ENCODE peak calls at places on chromosomes 11 and 22, in seven cellular contexts. One of them, this sample, is unnamed.

GRCh38 chr11:62558669-62559068 is 12.1 kb upstream of the AHNAK start:
- DNase-seq in tibial artery: no peak
- DNase-seq in bronchial epithelial cell: no peak
- DNase-seq in astrocyte of the cerebellum: no peak
- DNase-seq in cardiac fibroblast: no peak
- DNase-seq in lower lobe of right lung: no peak
- DNase-seq in A549: no peak
- DNase-seq in this sample: no peak

GRCh38 chr22:49297286-49297870 is 530.3 kb downstream of the BRD1 start:
- DNase-seq in tibial artery: no peak
- DNase-seq in bronchial epithelial cell: no peak
- DNase-seq in astrocyte of the cerebellum: no peak
- DNase-seq in cardiac fibroblast: no peak
- DNase-seq in lower lobe of right lung: no peak
- DNase-seq in A549: no peak
- DNase-seq in this sample: no peak

GRCh38 chr11:106482920-106483761 is 405.7 kb downstream of the AASDHPPT start:
- DNase-seq in tibial artery: no peak
- DNase-seq in bronchial epithelial cell: peak; percentile 75
- DNase-seq in astrocyte of the cerebellum: peak; percentile 73
- DNase-seq in cardiac fibroblast: peak; percentile 72
- DNase-seq in lower lobe of right lung: no peak
- DNase-seq in A549: no peak
- DNase-seq in this sample: no peak

GRCh38 chr11:119664701-119665420 is 64.1 kb downstream of the NECTIN1 start:
- DNase-seq in tibial artery: no peak
- DNase-seq in bronchial epithelial cell: no peak
- DNase-seq in astrocyte of the cerebellum: no peak
- DNase-seq in cardiac fibroblast: no peak
- DNase-seq in lower lobe of right lung: no peak
- DNase-seq in A549: no peak
- DNase-seq in this sample: no peak

GRCh38 chr11:16881074-16881709 is 133.0 kb downstream of the PLEKHA7 start:
- DNase-seq in tibial artery: no peak
- DNase-seq in bronchial epithelial cell: peak; percentile 83
- DNase-seq in astrocyte of the cerebellum: peak; percentile 55
- DNase-seq in cardiac fibroblast: peak; percentile 67
- DNase-seq in lower lobe of right lung: peak; percentile 69
- DNase-seq in A549: no peak
- DNase-seq in this sample: peak; percentile 34

GRCh38 chr11:126339073-126339865 is 16.2 kb upstream of the ST3GAL4 start:
- DNase-seq in tibial artery: no peak
- DNase-seq in bronchial epithelial cell: no peak
- DNase-seq in astrocyte of the cerebellum: no peak
- DNase-seq in cardiac fibroblast: no peak
- DNase-seq in lower lobe of right lung: no peak
- DNase-seq in A549: no peak
- DNase-seq in this sample: no peak

GRCh38 chr22:44256860-44257560 is 55.7 kb downstream of the SHISAL1 start:
- DNase-seq in tibial artery: peak; percentile 24
- DNase-seq in bronchial epithelial cell: no peak
- DNase-seq in astrocyte of the cerebellum: no peak
- DNase-seq in cardiac fibroblast: no peak
- DNase-seq in lower lobe of right lung: no peak
- DNase-seq in A549: no peak
- DNase-seq in this sample: no peak

GRCh38 chr11:27214713-27215112 is 148.3 kb downstream of the CCDC34 start:
- DNase-seq in tibial artery: no peak
- DNase-seq in bronchial epithelial cell: no peak
- DNase-seq in astrocyte of the cerebellum: no peak
- DNase-seq in cardiac fibroblast: no peak
- DNase-seq in lower lobe of right lung: no peak
- DNase-seq in A549: no peak
- DNase-seq in this sample: no peak

GRCh38 chr22:48711669-48712068 is 1116.0 kb downstream of the BRD1 start:
- DNase-seq in tibial artery: peak; percentile 24
- DNase-seq in bronchial epithelial cell: no peak
- DNase-seq in astrocyte of the cerebellum: no peak
- DNase-seq in cardiac fibroblast: no peak
- DNase-seq in lower lobe of right lung: no peak
- DNase-seq in A549: no peak
- DNase-seq in this sample: no peak

GRCh38 chr11:11743216-11743615 is 98.6 kb upstream of the USP47 start:
- DNase-seq in tibial artery: no peak
- DNase-seq in bronchial epithelial cell: no peak
- DNase-seq in astrocyte of the cerebellum: no peak
- DNase-seq in cardiac fibroblast: no peak
- DNase-seq in lower lobe of right lung: no peak
- DNase-seq in A549: no peak
- DNase-seq in this sample: no peak

GRCh38 chr11:34437224-34437879 is 1.4 kb upstream of the CAT start:
- DNase-seq in tibial artery: no peak
- DNase-seq in bronchial epithelial cell: no peak
- DNase-seq in astrocyte of the cerebellum: no peak
- DNase-seq in cardiac fibroblast: no peak
- DNase-seq in lower lobe of right lung: no peak
- DNase-seq in A549: no peak
- DNase-seq in this sample: no peak

GRCh38 chr11:97772696-97773095 is 1248.1 kb upstream of the CNTN5 start:
- DNase-seq in tibial artery: no peak
- DNase-seq in bronchial epithelial cell: no peak
- DNase-seq in astrocyte of the cerebellum: no peak
- DNase-seq in cardiac fibroblast: peak; percentile 34
- DNase-seq in lower lobe of right lung: no peak
- DNase-seq in A549: no peak
- DNase-seq in this sample: no peak

GRCh38 chr11:74279256-74279655 is 32.2 kb downstream of the P4HA3 start:
- DNase-seq in tibial artery: no peak
- DNase-seq in bronchial epithelial cell: no peak
- DNase-seq in astrocyte of the cerebellum: no peak
- DNase-seq in cardiac fibroblast: peak; percentile 37
- DNase-seq in lower lobe of right lung: no peak
- DNase-seq in A549: peak; percentile 70
- DNase-seq in this sample: no peak

GRCh38 chr11:11496879-11497278 is 124.9 kb downstream of the GALNT18 start:
- DNase-seq in tibial artery: no peak
- DNase-seq in bronchial epithelial cell: no peak
- DNase-seq in astrocyte of the cerebellum: no peak
- DNase-seq in cardiac fibroblast: no peak
- DNase-seq in lower lobe of right lung: no peak
- DNase-seq in A549: no peak
- DNase-seq in this sample: no peak

GRCh38 chr22:32622004-32622761 is 147.6 kb downstream of the FBXO7 start:
- DNase-seq in tibial artery: peak; percentile 78
- DNase-seq in bronchial epithelial cell: no peak
- DNase-seq in astrocyte of the cerebellum: peak; percentile 15
- DNase-seq in cardiac fibroblast: peak; percentile 95
- DNase-seq in lower lobe of right lung: no peak
- DNase-seq in A549: no peak
- DNase-seq in this sample: no peak
- H3K4me3 ChIP-seq in tibial artery: no peak overlapping the region
- H3K4me3 ChIP-seq in bronchial epithelial cell: no peak overlapping the region
- H3K4me3 ChIP-seq in astrocyte of the cerebellum: no peak overlapping the region
- H3K4me3 ChIP-seq in cardiac fibroblast: no peak overlapping the region
- H3K4me3 ChIP-seq in lower lobe of right lung: no peak overlapping the region
- H3K4me3 ChIP-seq in A549: no peak overlapping the region
- H3K4me3 ChIP-seq in this sample: no peak overlapping the region

GRCh38 chr11:65045728-65046127 is 4.7 kb downstream of the SAC3D1 start:
- DNase-seq in tibial artery: no peak
- DNase-seq in bronchial epithelial cell: no peak
- DNase-seq in astrocyte of the cerebellum: no peak
- DNase-seq in cardiac fibroblast: no peak
- DNase-seq in lower lobe of right lung: no peak
- DNase-seq in A549: no peak
- DNase-seq in this sample: no peak

GRCh38 chr11:65045061-65045460 is 4.1 kb downstream of the SAC3D1 start:
- DNase-seq in tibial artery: no peak
- DNase-seq in bronchial epithelial cell: no peak
- DNase-seq in astrocyte of the cerebellum: no peak
- DNase-seq in cardiac fibroblast: no peak
- DNase-seq in lower lobe of right lung: no peak
- DNase-seq in A549: no peak
- DNase-seq in this sample: no peak

GRCh38 chr11:65043881-65044501 is 3.0 kb downstream of the SAC3D1 start:
- DNase-seq in tibial artery: peak; percentile 72
- DNase-seq in bronchial epithelial cell: peak; percentile 18
- DNase-seq in astrocyte of the cerebellum: no peak
- DNase-seq in cardiac fibroblast: peak; percentile 51
- DNase-seq in lower lobe of right lung: peak; percentile 81
- DNase-seq in A549: no peak
- DNase-seq in this sample: no peak

GRCh38 chr11:65051389-65051858 is 6.9 kb downstream of the NAALADL1 start:
- DNase-seq in tibial artery: no peak
- DNase-seq in bronchial epithelial cell: no peak
- DNase-seq in astrocyte of the cerebellum: no peak
- DNase-seq in cardiac fibroblast: no peak
- DNase-seq in lower lobe of right lung: no peak
- DNase-seq in A549: no peak
- DNase-seq in this sample: no peak

GRCh38 chr11:65047581-65048422 is 6.8 kb downstream of the SAC3D1 start:
- DNase-seq in tibial artery: no peak
- DNase-seq in bronchial epithelial cell: no peak
- DNase-seq in astrocyte of the cerebellum: no peak
- DNase-seq in cardiac fibroblast: peak; percentile 22
- DNase-seq in lower lobe of right lung: peak; percentile 59
- DNase-seq in A549: no peak
- DNase-seq in this sample: no peak
- H3K4me3 ChIP-seq in tibial artery: peak overlapping the region; percentile 55
- H3K4me3 ChIP-seq in bronchial epithelial cell: peak overlapping the region; percentile 42
- H3K4me3 ChIP-seq in astrocyte of the cerebellum: peak overlapping the region; percentile 28
- H3K4me3 ChIP-seq in cardiac fibroblast: peak overlapping the region; percentile 48
- H3K4me3 ChIP-seq in lower lobe of right lung: peak overlapping the region; percentile 61
- H3K4me3 ChIP-seq in A549: no peak overlapping the region
- H3K4me3 ChIP-seq in this sample: no peak overlapping the region

GRCh38 chr11:36073411-36074203 is 129.7 kb downstream of the LDLRAD3 start:
- DNase-seq in tibial artery: no peak
- DNase-seq in bronchial epithelial cell: peak; percentile 74
- DNase-seq in astrocyte of the cerebellum: peak; percentile 23
- DNase-seq in cardiac fibroblast: peak; percentile 90
- DNase-seq in lower lobe of right lung: no peak
- DNase-seq in A549: no peak
- DNase-seq in this sample: peak; percentile 50
- H3K4me3 ChIP-seq in tibial artery: no peak overlapping the region
- H3K4me3 ChIP-seq in bronchial epithelial cell: no peak overlapping the region
- H3K4me3 ChIP-seq in astrocyte of the cerebellum: no peak overlapping the region
- H3K4me3 ChIP-seq in cardiac fibroblast: no peak overlapping the region
- H3K4me3 ChIP-seq in lower lobe of right lung: no peak overlapping the region
- H3K4me3 ChIP-seq in A549: no peak overlapping the region
- H3K4me3 ChIP-seq in this sample: no peak overlapping the region

GRCh38 chr11:87039371-87039770 is 1.6 kb downstream of the TMEM135 start:
- DNase-seq in tibial artery: no peak
- DNase-seq in bronchial epithelial cell: no peak
- DNase-seq in astrocyte of the cerebellum: no peak
- DNase-seq in cardiac fibroblast: peak; percentile 61
- DNase-seq in lower lobe of right lung: no peak
- DNase-seq in A549: no peak
- DNase-seq in this sample: no peak
- H3K4me3 ChIP-seq in tibial artery: peak overlapping the region; percentile 95
- H3K4me3 ChIP-seq in bronchial epithelial cell: no peak overlapping the region
- H3K4me3 ChIP-seq in astrocyte of the cerebellum: peak overlapping the region; percentile 93
- H3K4me3 ChIP-seq in cardiac fibroblast: peak overlapping the region; percentile 94
- H3K4me3 ChIP-seq in lower lobe of right lung: peak overlapping the region; percentile 83
- H3K4me3 ChIP-seq in A549: peak overlapping the region; percentile 94
- H3K4me3 ChIP-seq in this sample: peak overlapping the region; percentile 75

DNA sequence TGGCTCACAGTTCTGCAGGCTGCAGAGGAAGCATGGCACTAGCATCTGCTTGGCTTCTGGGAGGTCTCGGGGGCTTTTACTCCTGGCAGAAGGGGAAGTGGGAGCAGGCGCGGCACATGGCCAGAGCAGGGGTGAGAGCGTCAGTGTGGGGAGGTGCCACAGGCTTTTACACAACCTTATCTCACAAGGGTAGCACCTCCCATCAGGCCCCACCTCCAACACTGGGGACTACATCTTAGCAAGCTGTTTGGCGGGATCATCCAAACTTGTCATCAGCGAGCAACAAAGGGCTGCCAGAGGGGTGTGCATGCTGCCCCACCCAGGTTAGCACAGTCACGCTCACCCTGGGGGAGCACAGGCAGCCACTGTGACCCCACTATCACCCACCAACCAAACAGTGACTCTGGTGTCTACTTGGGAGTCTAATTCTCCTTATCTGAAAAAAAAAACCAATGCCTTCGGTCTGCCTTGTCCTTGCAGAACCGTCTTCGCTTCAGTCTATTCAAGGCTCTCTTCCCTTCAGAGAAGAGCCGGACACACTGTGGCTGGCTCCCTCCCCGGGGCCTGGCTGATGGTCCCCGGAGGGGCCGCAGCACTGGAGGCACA is 19.0 kb upstream of the YPEL1 start:
- DNase-seq in tibial artery: no peak
- DNase-seq in bronchial epithelial cell: no peak
- DNase-seq in astrocyte of the cerebellum: no peak
- DNase-seq in cardiac fibroblast: peak; percentile 62
- DNase-seq in lower lobe of right lung: no peak
- DNase-seq in A549: no peak
- DNase-seq in this sample: no peak
- H3K4me3 ChIP-seq in tibial artery: peak overlapping the region; percentile 3
- H3K4me3 ChIP-seq in bronchial epithelial cell: no peak overlapping the region
- H3K4me3 ChIP-seq in astrocyte of the cerebellum: no peak overlapping the region
- H3K4me3 ChIP-seq in cardiac fibroblast: no peak overlapping the region
- H3K4me3 ChIP-seq in lower lobe of right lung: no peak overlapping the region
- H3K4me3 ChIP-seq in A549: no peak overlapping the region
- H3K4me3 ChIP-seq in this sample: no peak overlapping the region

GRCh38 chr11:15532432-15532831 is 417.7 kb downstream of the INSC start:
- DNase-seq in tibial artery: no peak
- DNase-seq in bronchial epithelial cell: no peak
- DNase-seq in astrocyte of the cerebellum: no peak
- DNase-seq in cardiac fibroblast: no peak
- DNase-seq in lower lobe of right lung: no peak
- DNase-seq in A549: no peak
- DNase-seq in this sample: no peak
- H3K4me3 ChIP-seq in tibial artery: no peak overlapping the region
- H3K4me3 ChIP-seq in bronchial epithelial cell: no peak overlapping the region
- H3K4me3 ChIP-seq in astrocyte of the cerebellum: no peak overlapping the region
- H3K4me3 ChIP-seq in cardiac fibroblast: no peak overlapping the region
- H3K4me3 ChIP-seq in lower lobe of right lung: no peak overlapping the region
- H3K4me3 ChIP-seq in A549: no peak overlapping the region
- H3K4me3 ChIP-seq in this sample: no peak overlapping the region

DNA sequence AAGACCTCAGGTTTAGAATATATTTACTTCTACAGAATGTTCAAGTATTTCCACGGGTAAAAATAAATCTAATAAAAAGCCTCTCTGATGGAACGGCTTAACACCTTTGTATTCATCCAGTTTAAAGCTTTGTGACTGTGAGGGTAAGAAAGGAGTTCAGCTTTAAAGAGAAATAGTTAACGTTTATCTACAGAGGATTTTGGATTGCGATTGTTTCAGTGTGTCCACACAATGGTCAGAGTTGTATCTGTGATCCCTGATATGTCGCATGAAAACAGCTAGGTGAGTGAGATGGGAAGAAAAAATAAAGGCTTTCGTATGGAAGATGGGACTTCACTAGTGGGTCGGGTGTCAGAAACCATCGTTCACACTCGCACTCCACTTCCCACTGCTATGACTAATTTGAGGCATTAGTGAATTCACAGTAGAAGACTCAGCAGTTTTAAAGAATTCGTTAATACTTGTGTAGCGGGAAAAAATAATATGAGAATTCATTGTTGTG is 1.6 kb downstream of the APLP2 start:
- DNase-seq in tibial artery: no peak
- DNase-seq in bronchial epithelial cell: peak; percentile 65
- DNase-seq in astrocyte of the cerebellum: no peak
- DNase-seq in cardiac fibroblast: peak; percentile 29
- DNase-seq in lower lobe of right lung: no peak
- DNase-seq in A549: no peak
- DNase-seq in this sample: no peak
- H3K4me3 ChIP-seq in tibial artery: peak overlapping the region; percentile 89
- H3K4me3 ChIP-seq in bronchial epithelial cell: peak overlapping the region; percentile 65
- H3K4me3 ChIP-seq in astrocyte of the cerebellum: peak overlapping the region; percentile 69
- H3K4me3 ChIP-seq in cardiac fibroblast: peak overlapping the region; percentile 81
- H3K4me3 ChIP-seq in lower lobe of right lung: peak overlapping the region; percentile 78
- H3K4me3 ChIP-seq in A549: peak overlapping the region; percentile 96
- H3K4me3 ChIP-seq in this sample: peak overlapping the region; percentile 91

This sample was measured in A673.